ENCODE peak calls at places on chromosomes 3 and 15, in seven cellular contexts. G, D, I, Z, N, R and P are unnamed samples. For H3K4me1, the result is how much of the 10 kb centered on the place peaks cover.

GRCh38 chr3:153339065-153339464 is 177.0 kb downstream of the RAP2B start:
- DNase-seq in G (no peak), D (no peak), I (no peak), Z (no peak), N (no peak), R (no peak), P (no peak)

GRCh38 chr15:94844533-94845390 is 613.4 kb downstream of the MCTP2 start:
- DNase-seq in G (peak), D (peak), I (no peak), Z (peak), N (no peak), R (peak), P (peak)

GRCh38 chr15:44735482-44736260 is 657 bp upstream of the TRIM69 start:
- DNase-seq in G (no peak), D (peak), I (peak), Z (peak), N (no peak), R (peak), P (no peak)

GRCh38 chr3:169771651-169772529 is 1.3 kb upstream of the MYNN start:
- DNase-seq in G (peak), D (peak), I (peak), Z (peak), N (no peak), R (peak), P (peak)

GRCh38 chr15:58650102-58650501 is 99.4 kb downstream of the ADAM10 start:
- DNase-seq in G (no peak), D (no peak), I (no peak), Z (no peak), N (no peak), R (no peak), P (no peak)

GRCh38 chr15:82900511-82900910 is 52.0 kb downstream of the HOMER2 start:
- DNase-seq in G (no peak), D (no peak), I (no peak), Z (no peak), N (no peak), R (no peak), P (no peak)

GRCh38 chr15:48413304-48413703 is 82.1 kb downstream of the DUT start:
- DNase-seq in G (no peak), D (peak), I (peak), Z (no peak), N (no peak), R (no peak), P (no peak)

GRCh38 chr3:141000027-141000663 is 51.0 kb upstream of the SPSB4 start:
- DNase-seq in G (peak), D (peak), I (peak), Z (peak), N (peak), R (peak), P (peak)

GRCh38 chr15:52496175-52496574 is 32.5 kb downstream of the MYO5A start:
- DNase-seq in G (no peak), D (no peak), I (no peak), Z (no peak), N (no peak), R (no peak), P (no peak)

GRCh38 chr15:65833501-65834220 is 35.6 kb upstream of the RAB11A start:
- DNase-seq in G (no peak), D (no peak), I (no peak), Z (no peak), N (no peak), R (no peak), P (no peak)

GRCh38 chr3:40211579-40211978 is 97.9 kb upstream of the EIF1B start:
- DNase-seq in G (no peak), D (no peak), I (no peak), Z (no peak), N (no peak), R (peak), P (no peak)

GRCh38 chr3:69012111-69012835 is 1.2 kb downstream of the EOGT start:
- DNase-seq in G (peak), D (peak), I (peak), Z (peak), N (no peak), R (no peak), P (no peak)

GRCh38 chr3:108181172-108181571 is 41.1 kb downstream of the IFT57 start:
- DNase-seq in G (no peak), D (no peak), I (no peak), Z (no peak), N (no peak), R (no peak), P (no peak)

GRCh38 chr3:123683146-123683545 is 98.3 kb upstream of the HACD2 start:
- DNase-seq in G (no peak), D (no peak), I (no peak), Z (no peak), N (no peak), R (no peak), P (no peak)

GRCh38 chr15:70033529-70034140 is 64.1 kb downstream of the TLE3 start:
- DNase-seq in G (no peak), D (no peak), I (peak), Z (no peak), N (no peak), R (peak), P (no peak)

GRCh38 chr3:45607790-45608189 is 13.2 kb downstream of the LIMD1 start:
- DNase-seq in G (no peak), D (peak), I (peak), Z (peak), N (no peak), R (no peak), P (no peak)

DNA sequence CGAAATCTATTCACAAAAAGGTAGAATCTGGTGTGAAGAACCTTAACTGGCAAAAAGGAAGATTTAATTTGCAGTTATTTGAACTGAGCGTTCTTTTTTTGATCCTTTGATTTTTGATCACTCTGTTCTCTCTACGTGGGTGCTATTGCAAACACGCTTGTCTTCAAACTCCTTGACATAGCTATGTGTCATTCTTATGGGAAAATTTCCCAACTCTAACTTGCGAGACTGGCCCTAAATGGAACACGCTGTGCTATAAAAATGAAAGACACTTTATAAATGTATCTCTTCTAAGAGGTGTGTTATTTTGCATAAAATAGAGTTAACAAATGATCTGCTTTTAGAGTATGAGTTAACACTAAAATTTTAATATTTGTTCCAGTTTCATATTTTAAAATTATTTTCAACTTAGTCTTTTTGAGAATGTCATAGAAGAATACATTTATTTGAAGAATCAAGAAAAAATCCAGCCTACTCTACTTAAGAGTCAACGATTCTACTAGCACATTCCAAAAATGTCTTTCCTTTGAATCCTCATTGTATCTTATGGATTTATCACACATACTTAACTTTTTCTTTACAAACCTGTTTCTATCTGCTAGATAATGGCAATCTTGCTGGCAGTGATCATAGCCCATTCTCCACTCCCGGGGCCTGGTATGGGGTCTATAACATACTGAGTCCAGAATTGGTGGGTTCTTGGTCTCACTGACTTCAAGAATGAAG is 610.0 kb upstream of the TBL1XR1 start:
- DNase-seq in G (no peak), D (no peak), I (no peak), Z (peak), N (no peak), R (peak), P (no peak)
- H4K8ac ChIP-seq in G (no peak), D (peak), I (no peak), Z (no peak), N (no peak), R (no peak), P (no peak)

DNA sequence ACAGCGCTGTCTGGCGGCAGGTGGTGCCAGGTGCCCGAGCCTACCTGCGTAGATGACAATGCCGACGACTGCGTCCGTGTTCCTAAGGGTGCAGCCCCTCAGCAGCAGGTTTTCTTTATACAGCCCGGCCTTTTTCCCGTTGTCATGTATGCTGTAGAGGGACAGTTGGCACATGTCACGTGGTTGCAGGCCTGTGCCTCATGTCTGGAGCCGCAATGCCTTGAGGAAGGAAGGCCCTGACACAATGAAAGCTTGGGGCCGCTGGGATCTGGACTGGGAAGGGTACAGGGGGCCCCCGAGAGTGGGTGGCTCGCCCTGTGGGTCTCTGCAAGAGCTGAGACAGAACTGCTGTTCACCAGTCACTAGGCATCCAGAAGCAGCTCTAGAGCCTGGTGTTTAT is 136.0 kb downstream of the ATP10A start:
- DNase-seq in G (no peak), D (no peak), I (no peak), Z (no peak), N (no peak), R (no peak), P (no peak)
- H3K23ac ChIP-seq in G (no peak), D (no peak), I (no peak), Z (no peak), N (no peak), R (no peak), P (no peak)

GRCh38 chr3:57135964-57136363 is 29.2 kb downstream of the IL17RD start:
- DNase-seq in G (no peak), D (no peak), I (no peak), Z (no peak), N (no peak), R (no peak), P (no peak)
- H3K4me1 ChIP-seq in G (under half), D (under half), I (under half), Z (under half), N (under half), R (under half), P (under half)

GRCh38 chr3:172170841-172171240 is 131.5 kb downstream of the FNDC3B start:
- DNase-seq in G (no peak), D (no peak), I (no peak), Z (no peak), N (no peak), R (no peak), P (no peak)

GRCh38 chr3:172174396-172175253 is 135.2 kb downstream of the FNDC3B start:
- DNase-seq in G (no peak), D (peak), I (peak), Z (peak), N (no peak), R (no peak), P (no peak)

GRCh38 chr3:172175254-172175599 is 135.8 kb downstream of the FNDC3B start:
- DNase-seq in G (no peak), D (no peak), I (no peak), Z (no peak), N (no peak), R (no peak), P (no peak)

GRCh38 chr3:172171396-172172075 is 132.2 kb downstream of the FNDC3B start:
- DNase-seq in G (no peak), D (no peak), I (no peak), Z (no peak), N (no peak), R (no peak), P (no peak)

GRCh38 chr3:172173316-172174271 is 134.2 kb downstream of the FNDC3B start:
- DNase-seq in G (no peak), D (no peak), I (no peak), Z (no peak), N (no peak), R (peak), P (no peak)
- H4K8ac ChIP-seq in G (no peak), D (no peak), I (no peak), Z (no peak), N (no peak), R (no peak), P (no peak)

GRCh38 chr3:59593380-59593779 is 543.6 kb upstream of the CFAP20DC start:
- DNase-seq in G (no peak), D (no peak), I (no peak), Z (no peak), N (no peak), R (no peak), P (no peak)
- H3K23ac ChIP-seq in G (no peak), D (no peak), I (no peak), Z (no peak), N (no peak), R (no peak), P (no peak)

DNA sequence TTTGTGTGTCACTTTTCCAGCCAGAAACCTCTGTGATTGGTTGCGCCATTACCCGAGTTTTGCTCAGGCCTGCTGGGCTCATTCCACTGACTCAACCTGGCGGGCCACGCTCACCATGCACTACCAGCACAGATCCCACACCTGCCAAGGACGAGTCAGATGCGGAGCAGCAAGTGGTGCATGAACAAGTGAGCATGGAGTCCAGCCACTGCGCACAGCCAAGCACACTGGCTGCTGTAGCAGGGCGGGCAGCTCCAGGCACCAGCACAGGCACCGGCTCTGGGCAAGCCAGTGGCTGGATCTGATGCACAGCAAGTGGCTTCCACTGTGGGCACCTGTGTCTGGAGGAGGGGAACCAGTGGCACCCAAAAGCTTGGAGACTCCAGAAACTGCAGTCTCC is 110.4 kb downstream of the CBLB start:
- DNase-seq in G (no peak), D (no peak), I (no peak), Z (no peak), N (no peak), R (peak), P (no peak)
- H3K4me1 ChIP-seq in G (under half), D (under half), I (under half), Z (under half), N (under half), R (under half), P (under half)

GRCh38 chr3:128473737-128474136 is 7.0 kb upstream of the DNAJB8 start:
- DNase-seq in G (no peak), D (no peak), I (no peak), Z (no peak), N (no peak), R (no peak), P (no peak)
- H4K8ac ChIP-seq in G (no peak), D (no peak), I (no peak), Z (no peak), N (no peak), R (no peak), P (no peak)